ENCODE peak calls at places on chromosomes 6 and 20, in four cellular contexts. One of them, this sample, is unnamed.

GRCh38 chr6:33620158-33620583 is 951 bp upstream of the ITPR3 start:
- DNase-seq in GM23338: no peak
- DNase-seq in tibial nerve: peak; percentile 33
- DNase-seq in CD8-positive, alpha-beta T cell: peak; percentile 38
- DNase-seq in this sample: peak; percentile 51

GRCh38 chr6:74409447-74409846 is 713.4 kb downstream of the CD109 start:
- DNase-seq in GM23338: peak; percentile 30
- DNase-seq in tibial nerve: peak; percentile 13
- DNase-seq in CD8-positive, alpha-beta T cell: no peak
- DNase-seq in this sample: no peak

GRCh38 chr20:36313476-36313875 is 7.3 kb downstream of the DLGAP4 start:
- DNase-seq in GM23338: no peak
- DNase-seq in tibial nerve: no peak
- DNase-seq in CD8-positive, alpha-beta T cell: no peak
- DNase-seq in this sample: no peak

GRCh38 chr6:85864453-85865401 is 222.0 kb upstream of the SYNCRIP start:
- DNase-seq in GM23338: no peak
- DNase-seq in tibial nerve: no peak
- DNase-seq in CD8-positive, alpha-beta T cell: no peak
- DNase-seq in this sample: no peak

GRCh38 chr6:85966859-85967258 is 324.2 kb upstream of the SYNCRIP start:
- DNase-seq in GM23338: no peak
- DNase-seq in tibial nerve: no peak
- DNase-seq in CD8-positive, alpha-beta T cell: no peak
- DNase-seq in this sample: no peak

GRCh38 chr20:41476013-41476441 is 109.4 kb upstream of the EMILIN3 start:
- DNase-seq in GM23338: no peak
- DNase-seq in tibial nerve: peak; percentile 40
- DNase-seq in CD8-positive, alpha-beta T cell: no peak
- DNase-seq in this sample: peak; percentile 62

GRCh38 chr6:85593438-85594196 is at the start of gene SNX14:
- DNase-seq in GM23338: peak; percentile 87
- DNase-seq in tibial nerve: peak; percentile 93
- DNase-seq in CD8-positive, alpha-beta T cell: peak; percentile 76
- DNase-seq in this sample: peak; percentile 96

GRCh38 chr6:142851601-142852000 is 93.4 kb downstream of the HIVEP2 start:
- DNase-seq in GM23338: no peak
- DNase-seq in tibial nerve: no peak
- DNase-seq in CD8-positive, alpha-beta T cell: no peak
- DNase-seq in this sample: peak; percentile 33

GRCh38 chr6:34362909-34363713 is 29.4 kb downstream of the NUDT3 start:
- DNase-seq in GM23338: peak; percentile 34
- DNase-seq in tibial nerve: no peak
- DNase-seq in CD8-positive, alpha-beta T cell: no peak
- DNase-seq in this sample: no peak

GRCh38 chr20:48157970-48158369 is 372.7 kb upstream of the SULF2 start:
- DNase-seq in GM23338: no peak
- DNase-seq in tibial nerve: peak; percentile 62
- DNase-seq in CD8-positive, alpha-beta T cell: no peak
- DNase-seq in this sample: no peak

GRCh38 chr20:44576297-44576696 is 6.1 kb upstream of the PKIG start:
- DNase-seq in GM23338: peak; percentile 40
- DNase-seq in tibial nerve: no peak
- DNase-seq in CD8-positive, alpha-beta T cell: no peak
- DNase-seq in this sample: peak; percentile 56

GRCh38 chr20:34215711-34216381 is 25.4 kb upstream of the ASIP start:
- DNase-seq in GM23338: peak; percentile 95
- DNase-seq in tibial nerve: peak; percentile 34
- DNase-seq in CD8-positive, alpha-beta T cell: peak; percentile 28
- DNase-seq in this sample: peak; percentile 89

GRCh38 chr6:155248021-155249001 is 15.5 kb upstream of the CLDN20 start:
- DNase-seq in GM23338: peak; percentile 83
- DNase-seq in tibial nerve: peak; percentile 40
- DNase-seq in CD8-positive, alpha-beta T cell: peak; percentile 30
- DNase-seq in this sample: peak; percentile 28

GRCh38 chr20:7497985-7498384 is 442.3 kb downstream of the HAO1 start:
- DNase-seq in GM23338: no peak
- DNase-seq in tibial nerve: no peak
- DNase-seq in CD8-positive, alpha-beta T cell: no peak
- DNase-seq in this sample: peak; percentile 23

GRCh38 chr6:88301888-88302768 is 136.0 kb upstream of the CNR1 start:
- DNase-seq in GM23338: no peak
- DNase-seq in tibial nerve: no peak
- DNase-seq in CD8-positive, alpha-beta T cell: no peak
- DNase-seq in this sample: no peak

DNA sequence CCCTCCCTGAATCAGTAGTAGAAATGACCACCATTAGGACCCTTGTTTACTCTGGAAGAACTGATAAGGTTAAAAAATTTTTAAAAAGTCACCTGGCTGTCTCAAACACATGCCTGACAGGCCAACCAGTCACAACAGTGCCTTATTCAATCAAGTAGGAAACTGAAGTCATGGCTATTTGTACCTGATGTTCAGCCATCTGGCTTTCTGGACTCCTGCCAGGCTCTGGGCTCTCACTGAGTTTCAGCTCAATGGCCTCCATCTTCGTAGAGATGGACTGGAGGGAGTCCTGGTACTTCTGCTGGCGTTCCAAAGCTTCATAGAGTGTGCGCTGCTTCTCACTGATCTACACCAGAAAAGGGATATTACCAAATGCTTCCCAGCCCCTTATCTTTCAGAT is 343.8 kb downstream of the SYNE1 start:
- DNase-seq in GM23338: no peak
- DNase-seq in tibial nerve: no peak
- DNase-seq in CD8-positive, alpha-beta T cell: no peak
- DNase-seq in this sample: no peak
- H3K36me3 ChIP-seq in GM23338: no peaks in the 10 kb centered on the region
- H3K36me3 ChIP-seq in tibial nerve: no peaks in the 10 kb centered on the region
- H3K36me3 ChIP-seq in CD8-positive, alpha-beta T cell: peaks cover 12% of the 10 kb centered on the region
- H3K36me3 ChIP-seq in this sample: peaks cover 6% of the 10 kb centered on the region

GRCh38 chr6:113953346-113953745 is 17.6 kb downstream of the HDAC2 start:
- DNase-seq in GM23338: no peak
- DNase-seq in tibial nerve: no peak
- DNase-seq in CD8-positive, alpha-beta T cell: no peak
- DNase-seq in this sample: no peak

GRCh38 chr6:113949499-113949898 is 21.4 kb downstream of the HDAC2 start:
- DNase-seq in GM23338: no peak
- DNase-seq in tibial nerve: no peak
- DNase-seq in CD8-positive, alpha-beta T cell: no peak
- DNase-seq in this sample: no peak

GRCh38 chr6:113959235-113959634 is 11.7 kb downstream of the HDAC2 start:
- DNase-seq in GM23338: no peak
- DNase-seq in tibial nerve: no peak
- DNase-seq in CD8-positive, alpha-beta T cell: no peak
- DNase-seq in this sample: no peak

DNA sequence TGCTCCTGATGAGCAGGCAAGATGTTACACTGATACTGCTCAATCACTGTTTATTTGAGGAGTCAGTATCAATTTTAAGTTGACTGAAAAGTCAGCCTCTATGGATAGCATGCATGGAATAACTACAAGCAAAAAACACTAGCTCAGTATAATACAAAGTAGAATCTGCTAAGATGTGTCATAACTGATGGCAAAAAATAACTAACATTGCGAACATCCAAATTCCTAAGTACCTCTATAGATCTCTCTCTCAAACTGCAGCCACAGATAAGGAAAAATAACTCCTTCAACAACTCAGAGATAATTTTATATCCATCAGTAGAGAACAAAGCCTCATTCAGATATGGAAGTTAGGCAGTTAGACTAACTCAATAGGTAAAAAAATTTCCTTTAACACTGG is 16.3 kb downstream of the HDAC2 start:
- DNase-seq in GM23338: no peak
- DNase-seq in tibial nerve: no peak
- DNase-seq in CD8-positive, alpha-beta T cell: no peak
- DNase-seq in this sample: no peak
- H3K36me3 ChIP-seq in GM23338: peaks cover 65% of the 10 kb centered on the region
- H3K36me3 ChIP-seq in tibial nerve: peaks cover 2% of the 10 kb centered on the region
- H3K36me3 ChIP-seq in CD8-positive, alpha-beta T cell: peaks cover 11% of the 10 kb centered on the region
- H3K36me3 ChIP-seq in this sample: peaks cover 73% of the 10 kb centered on the region

GRCh38 chr6:24501374-24501773 is 6.6 kb downstream of the ALDH5A1 start:
- DNase-seq in GM23338: no peak
- DNase-seq in tibial nerve: no peak
- DNase-seq in CD8-positive, alpha-beta T cell: no peak
- DNase-seq in this sample: no peak

GRCh38 chr6:24504642-24505586 is 10.1 kb downstream of the ALDH5A1 start:
- DNase-seq in GM23338: no peak
- DNase-seq in tibial nerve: no peak
- DNase-seq in CD8-positive, alpha-beta T cell: no peak
- DNase-seq in this sample: no peak

GRCh38 chr6:24504274-24504641 is 9.5 kb downstream of the ALDH5A1 start:
- DNase-seq in GM23338: no peak
- DNase-seq in tibial nerve: no peak
- DNase-seq in CD8-positive, alpha-beta T cell: no peak
- DNase-seq in this sample: no peak

GRCh38 chr6:24500683-24501082 is 5.9 kb downstream of the ALDH5A1 start:
- DNase-seq in GM23338: no peak
- DNase-seq in tibial nerve: no peak
- DNase-seq in CD8-positive, alpha-beta T cell: no peak
- DNase-seq in this sample: no peak

GRCh38 chr6:24501914-24502313 is 7.1 kb downstream of the ALDH5A1 start:
- DNase-seq in GM23338: no peak
- DNase-seq in tibial nerve: no peak
- DNase-seq in CD8-positive, alpha-beta T cell: no peak
- DNase-seq in this sample: no peak
- H3K36me3 ChIP-seq in GM23338: no peaks in the 10 kb centered on the region
- H3K36me3 ChIP-seq in tibial nerve: no peaks in the 10 kb centered on the region
- H3K36me3 ChIP-seq in CD8-positive, alpha-beta T cell: peaks cover 9% of the 10 kb centered on the region
- H3K36me3 ChIP-seq in this sample: no peaks in the 10 kb centered on the region

GRCh38 chr6:35852994-35853393 is 47.8 kb downstream of the LHFPL5 start:
- DNase-seq in GM23338: no peak
- DNase-seq in tibial nerve: no peak
- DNase-seq in CD8-positive, alpha-beta T cell: no peak
- DNase-seq in this sample: no peak

GRCh38 chr6:35844290-35844689 is 39.1 kb downstream of the LHFPL5 start:
- DNase-seq in GM23338: no peak
- DNase-seq in tibial nerve: no peak
- DNase-seq in CD8-positive, alpha-beta T cell: no peak
- DNase-seq in this sample: no peak

GRCh38 chr6:35850209-35850608 is 45.1 kb downstream of the LHFPL5 start:
- DNase-seq in GM23338: no peak
- DNase-seq in tibial nerve: no peak
- DNase-seq in CD8-positive, alpha-beta T cell: no peak
- DNase-seq in this sample: no peak
- H3K36me3 ChIP-seq in GM23338: peaks cover 46% of the 10 kb centered on the region
- H3K36me3 ChIP-seq in tibial nerve: no peaks in the 10 kb centered on the region
- H3K36me3 ChIP-seq in CD8-positive, alpha-beta T cell: no peaks in the 10 kb centered on the region
- H3K36me3 ChIP-seq in this sample: peaks cover 71% of the 10 kb centered on the region

DNA sequence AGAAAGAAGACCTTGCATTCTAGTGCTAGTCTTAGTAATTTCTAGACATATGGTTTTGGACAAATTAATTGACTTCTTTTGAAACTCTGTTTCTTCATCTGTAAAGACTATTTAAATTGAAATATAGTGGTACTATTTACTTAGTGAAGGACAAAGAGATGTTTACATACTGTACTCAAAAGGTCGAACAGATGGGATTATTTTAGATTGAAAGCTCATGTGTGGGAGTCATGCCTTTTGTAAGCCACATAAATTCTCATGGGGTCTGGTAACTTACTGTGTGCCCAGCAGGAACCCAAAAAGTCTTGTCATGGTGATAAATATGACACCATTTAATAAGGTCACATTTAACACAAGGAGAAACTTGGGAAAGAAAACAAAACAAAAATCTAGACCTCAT is 368.2 kb upstream of the CITED2 start:
- DNase-seq in GM23338: no peak
- DNase-seq in tibial nerve: no peak
- DNase-seq in CD8-positive, alpha-beta T cell: no peak
- DNase-seq in this sample: no peak
- H3K36me3 ChIP-seq in GM23338: no peaks in the 10 kb centered on the region
- H3K36me3 ChIP-seq in tibial nerve: no peaks in the 10 kb centered on the region
- H3K36me3 ChIP-seq in CD8-positive, alpha-beta T cell: no peaks in the 10 kb centered on the region
- H3K36me3 ChIP-seq in this sample: peaks cover 2% of the 10 kb centered on the region

GRCh38 chr20:31945790-31946189 is 6.1 kb downstream of the PDRG1 start:
- DNase-seq in GM23338: no peak
- DNase-seq in tibial nerve: no peak
- DNase-seq in CD8-positive, alpha-beta T cell: no peak
- DNase-seq in this sample: peak; percentile 82

GRCh38 chr20:31949877-31950646 is 1.8 kb downstream of the PDRG1 start:
- DNase-seq in GM23338: no peak
- DNase-seq in tibial nerve: no peak
- DNase-seq in CD8-positive, alpha-beta T cell: no peak
- DNase-seq in this sample: no peak

GRCh38 chr20:31943052-31943471 is 8.8 kb downstream of the PDRG1 start:
- DNase-seq in GM23338: no peak
- DNase-seq in tibial nerve: no peak
- DNase-seq in CD8-positive, alpha-beta T cell: no peak
- DNase-seq in this sample: peak; percentile 71

GRCh38 chr20:31948008-31948407 is 3.8 kb downstream of the PDRG1 start:
- DNase-seq in GM23338: no peak
- DNase-seq in tibial nerve: no peak
- DNase-seq in CD8-positive, alpha-beta T cell: no peak
- DNase-seq in this sample: no peak

DNA sequence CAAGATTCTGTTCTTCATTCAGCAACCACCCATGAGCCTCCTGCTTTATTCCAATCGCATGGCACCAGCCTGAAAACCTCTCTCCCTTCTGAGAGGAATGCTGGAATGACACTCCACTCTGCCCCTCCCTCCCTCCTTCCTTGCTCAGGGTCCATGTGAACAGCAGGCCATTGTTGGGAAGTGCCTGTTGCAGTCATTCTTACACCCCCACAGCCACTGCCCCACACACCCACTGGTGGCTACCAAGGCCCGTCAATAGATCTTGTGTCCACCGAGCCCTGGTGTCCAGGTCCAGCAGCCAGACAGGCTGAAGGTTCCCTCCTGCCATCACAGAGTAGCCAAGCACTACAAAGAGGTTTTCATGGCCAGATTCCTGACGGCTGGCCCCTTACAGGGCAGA is 6.5 kb downstream of the PDRG1 start:
- DNase-seq in GM23338: no peak
- DNase-seq in tibial nerve: no peak
- DNase-seq in CD8-positive, alpha-beta T cell: no peak
- DNase-seq in this sample: no peak
- H3K36me3 ChIP-seq in GM23338: peaks cover 41% of the 10 kb centered on the region
- H3K36me3 ChIP-seq in tibial nerve: no peaks in the 10 kb centered on the region
- H3K36me3 ChIP-seq in CD8-positive, alpha-beta T cell: peaks cover 46% of the 10 kb centered on the region
- H3K36me3 ChIP-seq in this sample: peaks cover 54% of the 10 kb centered on the region

This sample was measured in MG63.